ENCODE peak calls at places on chromosomes 5 and 9, in eight cellular contexts. One of them, this sample, is unnamed.

GRCh38 chr5:17882760-17883488 is 248.7 kb downstream of the TAF11L14 start:
- DNase-seq in endothelial cell of umbilical vein: no peak
- DNase-seq in stomach: no peak
- DNase-seq in H1: peak; percentile 13
- DNase-seq in GM12878: no peak
- DNase-seq in heart left ventricle: no peak
- DNase-seq in ovary: no peak
- DNase-seq in adrenal gland: no peak
- DNase-seq in this sample: no peak

GRCh38 chr5:28388428-28388827 is 1350.0 kb upstream of the CDH9 start:
- DNase-seq in heart left ventricle: no peak
- DNase-seq in GM12878: no peak
- DNase-seq in adrenal gland: no peak
- DNase-seq in endothelial cell of umbilical vein: no peak
- DNase-seq in ovary: no peak
- DNase-seq in H1: no peak
- DNase-seq in stomach: no peak
- DNase-seq in this sample: no peak

GRCh38 chr5:120366047-120366446 is 98.1 kb upstream of the PRR16 start:
- DNase-seq in GM12878: no peak
- DNase-seq in ovary: no peak
- DNase-seq in adrenal gland: peak; percentile 18
- DNase-seq in H1: no peak
- DNase-seq in heart left ventricle: no peak
- DNase-seq in endothelial cell of umbilical vein: no peak
- DNase-seq in stomach: no peak
- DNase-seq in this sample: no peak

GRCh38 chr5:161966544-161966943 is 101.0 kb upstream of the GABRG2 start:
- DNase-seq in heart left ventricle: no peak
- DNase-seq in ovary: no peak
- DNase-seq in adrenal gland: no peak
- DNase-seq in GM12878: no peak
- DNase-seq in H1: no peak
- DNase-seq in endothelial cell of umbilical vein: no peak
- DNase-seq in stomach: no peak
- DNase-seq in this sample: no peak

GRCh38 chr5:97224112-97224750 is 41.2 kb upstream of the RIOK2 start:
- DNase-seq in adrenal gland: no peak
- DNase-seq in endothelial cell of umbilical vein: no peak
- DNase-seq in H1: no peak
- DNase-seq in ovary: no peak
- DNase-seq in stomach: no peak
- DNase-seq in GM12878: no peak
- DNase-seq in heart left ventricle: no peak
- DNase-seq in this sample: no peak

GRCh38 chr5:54398191-54398590 is 57.3 kb upstream of the HSPB3 start:
- DNase-seq in heart left ventricle: no peak
- DNase-seq in endothelial cell of umbilical vein: no peak
- DNase-seq in ovary: no peak
- DNase-seq in adrenal gland: no peak
- DNase-seq in stomach: no peak
- DNase-seq in H1: no peak
- DNase-seq in GM12878: no peak
- DNase-seq in this sample: no peak

GRCh38 chr5:31232273-31232888 is 38.9 kb downstream of the CDH6 start:
- DNase-seq in ovary: no peak
- DNase-seq in heart left ventricle: peak; percentile 31
- DNase-seq in adrenal gland: peak; percentile 16
- DNase-seq in GM12878: no peak
- DNase-seq in endothelial cell of umbilical vein: peak; percentile 17
- DNase-seq in H1: peak; percentile 2
- DNase-seq in stomach: no peak
- DNase-seq in this sample: peak; percentile 17

GRCh38 chr9:125255781-125256391 is 5.7 kb upstream of the GAPVD1 start:
- DNase-seq in H1: no peak
- DNase-seq in ovary: no peak
- DNase-seq in GM12878: no peak
- DNase-seq in stomach: no peak
- DNase-seq in adrenal gland: no peak
- DNase-seq in endothelial cell of umbilical vein: no peak
- DNase-seq in heart left ventricle: no peak
- DNase-seq in this sample: peak; percentile 30

GRCh38 chr5:68368280-68368679 is 152.7 kb downstream of the PIK3R1 start:
- DNase-seq in heart left ventricle: no peak
- DNase-seq in ovary: no peak
- DNase-seq in H1: no peak
- DNase-seq in adrenal gland: no peak
- DNase-seq in endothelial cell of umbilical vein: no peak
- DNase-seq in stomach: no peak
- DNase-seq in GM12878: no peak
- DNase-seq in this sample: no peak

GRCh38 chr9:132793606-132794580 is 84.2 kb downstream of the AK8 start:
- DNase-seq in ovary: no peak
- DNase-seq in stomach: no peak
- DNase-seq in adrenal gland: no peak
- DNase-seq in endothelial cell of umbilical vein: no peak
- DNase-seq in H1: no peak
- DNase-seq in heart left ventricle: no peak
- DNase-seq in GM12878: no peak
- DNase-seq in this sample: no peak

GRCh38 chr5:154421868-154422267 is 23.9 kb upstream of the SAP30L start:
- DNase-seq in H1: no peak
- DNase-seq in stomach: no peak
- DNase-seq in heart left ventricle: no peak
- DNase-seq in adrenal gland: no peak
- DNase-seq in ovary: no peak
- DNase-seq in endothelial cell of umbilical vein: peak; percentile 33
- DNase-seq in GM12878: no peak
- DNase-seq in this sample: no peak

GRCh38 chr9:26928966-26929495 is 18.0 kb downstream of the PLAA start:
- DNase-seq in GM12878: no peak
- DNase-seq in heart left ventricle: no peak
- DNase-seq in stomach: no peak
- DNase-seq in ovary: no peak
- DNase-seq in adrenal gland: no peak
- DNase-seq in endothelial cell of umbilical vein: no peak
- DNase-seq in H1: no peak
- DNase-seq in this sample: peak; percentile 3

GRCh38 chr9:121550041-121550440 is 50.4 kb upstream of the GGTA1 start:
- DNase-seq in endothelial cell of umbilical vein: no peak
- DNase-seq in H1: no peak
- DNase-seq in adrenal gland: no peak
- DNase-seq in heart left ventricle: no peak
- DNase-seq in ovary: no peak
- DNase-seq in stomach: no peak
- DNase-seq in GM12878: no peak
- DNase-seq in this sample: peak; percentile 63

DNA sequence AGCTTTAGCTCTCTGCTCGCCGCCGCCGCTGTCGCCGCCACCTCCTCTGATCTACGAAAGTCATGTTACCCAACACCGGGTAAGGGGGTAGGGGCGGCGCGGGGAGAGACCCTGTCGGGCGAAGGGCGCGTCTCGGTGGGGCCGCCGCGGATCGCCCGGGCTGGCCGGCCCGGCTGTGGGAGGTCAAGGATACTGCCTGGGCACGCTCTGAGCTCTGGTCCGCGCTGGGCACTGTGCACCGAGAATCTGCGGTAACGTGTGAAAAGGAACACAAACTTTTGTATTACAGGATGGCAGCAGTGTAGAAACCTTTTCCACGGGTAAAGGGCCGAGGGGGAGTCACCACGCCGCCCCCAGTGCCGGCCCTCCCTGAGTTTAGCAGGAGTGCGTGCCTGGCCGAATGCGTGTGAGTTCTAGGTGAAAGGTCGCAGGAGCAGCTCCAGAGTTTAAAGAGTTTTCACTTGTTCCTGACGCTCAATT is at the start of gene HSDL2:
- DNase-seq in GM12878: no peak
- DNase-seq in ovary: no peak
- DNase-seq in stomach: peak; percentile 52
- DNase-seq in endothelial cell of umbilical vein: no peak
- DNase-seq in H1: no peak
- DNase-seq in adrenal gland: no peak
- DNase-seq in heart left ventricle: peak; percentile 59
- DNase-seq in this sample: no peak
- TF ChIP-seq POLR2A in GM12878: no peak
- TF ChIP-seq POLR2A in ovary: no peak
- TF ChIP-seq POLR2A in stomach: no peak
- TF ChIP-seq POLR2A in endothelial cell of umbilical vein: peak; percentile 47
- TF ChIP-seq POLR2A in H1: no peak
- TF ChIP-seq POLR2A in adrenal gland: no peak
- TF ChIP-seq POLR2A in heart left ventricle: no peak
- TF ChIP-seq POLR2A in this sample: no peak

GRCh38 chr5:179818746-179819295 is 1.9 kb upstream of the SQSTM1 start:
- DNase-seq in heart left ventricle: peak; percentile 97
- DNase-seq in H1: no peak
- DNase-seq in GM12878: peak; percentile 82
- DNase-seq in ovary: peak; percentile 97
- DNase-seq in endothelial cell of umbilical vein: peak; percentile 95
- DNase-seq in stomach: peak; percentile 98
- DNase-seq in adrenal gland: peak; percentile 98
- DNase-seq in this sample: peak; percentile 98
- H3K4me1 ChIP-seq in heart left ventricle: peaks cover 43% of the 10 kb centered on the region
- H3K4me1 ChIP-seq in H1: peaks cover 40% of the 10 kb centered on the region
- H3K4me1 ChIP-seq in GM12878: peaks cover 38% of the 10 kb centered on the region
- H3K4me1 ChIP-seq in ovary: peaks cover 32% of the 10 kb centered on the region
- H3K4me1 ChIP-seq in endothelial cell of umbilical vein: peaks cover 37% of the 10 kb centered on the region
- H3K4me1 ChIP-seq in stomach: peaks cover 62% of the 10 kb centered on the region
- H3K4me1 ChIP-seq in adrenal gland: peaks cover 56% of the 10 kb centered on the region
- H3K4me1 ChIP-seq in this sample: peaks cover 56% of the 10 kb centered on the region

GRCh38 chr9:95317893-95318211 is 343 bp upstream of the FANCC start:
- DNase-seq in GM12878: no peak
- DNase-seq in endothelial cell of umbilical vein: no peak
- DNase-seq in adrenal gland: no peak
- DNase-seq in ovary: no peak
- DNase-seq in heart left ventricle: no peak
- DNase-seq in H1: no peak
- DNase-seq in stomach: no peak
- DNase-seq in this sample: no peak

GRCh38 chr9:95316794-95317118 is 753 bp downstream of the FANCC start:
- DNase-seq in stomach: peak; percentile 66
- DNase-seq in endothelial cell of umbilical vein: peak; percentile 58
- DNase-seq in adrenal gland: peak; percentile 66
- DNase-seq in ovary: no peak
- DNase-seq in H1: peak; percentile 51
- DNase-seq in heart left ventricle: peak; percentile 82
- DNase-seq in GM12878: no peak
- DNase-seq in this sample: peak; percentile 59

GRCh38 chr9:95316274-95316673 is 1.2 kb downstream of the FANCC start:
- DNase-seq in stomach: no peak
- DNase-seq in heart left ventricle: no peak
- DNase-seq in GM12878: no peak
- DNase-seq in endothelial cell of umbilical vein: no peak
- DNase-seq in adrenal gland: no peak
- DNase-seq in H1: no peak
- DNase-seq in ovary: no peak
- DNase-seq in this sample: no peak

GRCh38 chr9:95315108-95315746 is 2.3 kb downstream of the FANCC start:
- DNase-seq in H1: no peak
- DNase-seq in adrenal gland: no peak
- DNase-seq in heart left ventricle: no peak
- DNase-seq in stomach: no peak
- DNase-seq in ovary: no peak
- DNase-seq in endothelial cell of umbilical vein: no peak
- DNase-seq in GM12878: no peak
- DNase-seq in this sample: no peak

DNA sequence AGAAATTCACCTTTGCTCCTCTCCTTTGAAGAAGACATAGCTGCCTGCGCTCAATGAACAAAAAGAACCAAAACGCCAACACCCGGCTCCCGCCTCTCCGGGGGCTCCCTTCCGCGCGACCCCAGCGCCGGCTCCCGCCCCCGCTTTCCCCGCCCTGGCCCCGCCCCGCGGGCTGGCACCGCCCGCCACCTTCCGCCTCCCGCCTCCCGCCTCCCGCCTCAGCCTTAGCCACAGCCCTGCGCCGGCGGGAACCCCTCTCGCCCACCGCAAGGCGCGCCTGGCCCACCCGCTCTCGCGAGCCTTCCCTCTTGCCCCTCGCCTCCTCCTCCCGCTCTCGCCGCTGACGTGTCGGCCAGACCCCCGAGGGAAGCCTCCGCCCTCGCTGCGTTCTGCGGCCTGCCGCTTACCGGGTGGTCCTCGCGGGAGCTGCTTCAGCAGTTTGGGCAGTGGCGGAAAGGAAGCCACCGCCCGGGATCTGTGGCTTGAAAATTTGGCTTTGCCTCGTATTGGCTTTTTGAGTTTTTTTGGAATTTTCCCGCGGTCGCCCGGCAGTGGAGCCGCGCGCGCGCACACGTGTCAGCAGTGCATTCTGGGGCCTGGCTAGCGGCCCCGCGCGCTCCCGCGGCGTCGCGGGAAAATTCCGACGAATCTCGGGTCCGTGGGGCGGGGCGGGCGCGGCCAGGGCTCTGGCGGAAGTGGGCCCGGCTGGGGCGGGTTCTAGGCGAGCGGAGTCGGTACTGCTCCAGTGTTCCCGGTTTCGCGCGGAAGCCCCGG is at the start of gene FANCC:
- DNase-seq in GM12878: peak; percentile 39
- DNase-seq in stomach: peak; percentile 93
- DNase-seq in H1: peak; percentile 89
- DNase-seq in ovary: peak; percentile 92
- DNase-seq in endothelial cell of umbilical vein: peak; percentile 89
- DNase-seq in heart left ventricle: peak; percentile 95
- DNase-seq in adrenal gland: peak; percentile 94
- DNase-seq in this sample: peak; percentile 96
- TF ChIP-seq POLR2A in GM12878: peak; percentile 91
- TF ChIP-seq POLR2A in stomach: no peak
- TF ChIP-seq POLR2A in H1: peak; percentile 96
- TF ChIP-seq POLR2A in ovary: no peak
- TF ChIP-seq POLR2A in endothelial cell of umbilical vein: peak; percentile 72
- TF ChIP-seq POLR2A in heart left ventricle: peak; percentile 43
- TF ChIP-seq POLR2A in adrenal gland: peak; percentile 62
- TF ChIP-seq POLR2A in this sample: no peak

GRCh38 chr5:60519372-60519771 is 180.6 kb downstream of the DEPDC1B start:
- DNase-seq in ovary: no peak
- DNase-seq in endothelial cell of umbilical vein: no peak
- DNase-seq in adrenal gland: no peak
- DNase-seq in H1: no peak
- DNase-seq in stomach: no peak
- DNase-seq in GM12878: no peak
- DNase-seq in heart left ventricle: no peak
- DNase-seq in this sample: no peak

GRCh38 chr5:60517850-60518249 is 182.1 kb downstream of the DEPDC1B start:
- DNase-seq in adrenal gland: no peak
- DNase-seq in H1: no peak
- DNase-seq in endothelial cell of umbilical vein: no peak
- DNase-seq in stomach: no peak
- DNase-seq in GM12878: no peak
- DNase-seq in heart left ventricle: no peak
- DNase-seq in ovary: no peak
- DNase-seq in this sample: no peak

GRCh38 chr5:60520451-60521210 is 179.3 kb downstream of the DEPDC1B start:
- DNase-seq in adrenal gland: no peak
- DNase-seq in H1: no peak
- DNase-seq in ovary: no peak
- DNase-seq in stomach: peak; percentile 30
- DNase-seq in GM12878: no peak
- DNase-seq in endothelial cell of umbilical vein: no peak
- DNase-seq in heart left ventricle: no peak
- DNase-seq in this sample: peak; percentile 12

GRCh38 chr5:60522299-60522915 is 177.6 kb downstream of the DEPDC1B start:
- DNase-seq in GM12878: peak; percentile 87
- DNase-seq in stomach: no peak
- DNase-seq in endothelial cell of umbilical vein: peak; percentile 17
- DNase-seq in ovary: no peak
- DNase-seq in heart left ventricle: no peak
- DNase-seq in H1: no peak
- DNase-seq in adrenal gland: no peak
- DNase-seq in this sample: no peak

GRCh38 chr5:60521379-60522298 is 178.3 kb downstream of the DEPDC1B start:
- DNase-seq in adrenal gland: no peak
- DNase-seq in endothelial cell of umbilical vein: no peak
- DNase-seq in heart left ventricle: no peak
- DNase-seq in ovary: no peak
- DNase-seq in GM12878: peak; percentile 56
- DNase-seq in stomach: no peak
- DNase-seq in H1: no peak
- DNase-seq in this sample: no peak
- H3K4me1 ChIP-seq in adrenal gland: no peaks in the 10 kb centered on the region
- H3K4me1 ChIP-seq in endothelial cell of umbilical vein: no peaks in the 10 kb centered on the region
- H3K4me1 ChIP-seq in heart left ventricle: no peaks in the 10 kb centered on the region
- H3K4me1 ChIP-seq in ovary: peaks cover 3% of the 10 kb centered on the region
- H3K4me1 ChIP-seq in GM12878: peaks cover 35% of the 10 kb centered on the region
- H3K4me1 ChIP-seq in stomach: peaks cover 43% of the 10 kb centered on the region
- H3K4me1 ChIP-seq in H1: no peaks in the 10 kb centered on the region
- H3K4me1 ChIP-seq in this sample: peaks cover 21% of the 10 kb centered on the region